ENCODE peak calls at places on chromosomes 5 and 9, in four cellular contexts. G is GM12878, Y is A549, O is HepG2. E is an unnamed sample.

GRCh38 chr5:14062178-14062577 is 81.0 kb upstream of the TRIO start:
- DNase-seq in G (no peak), Y (no peak), O (no peak), E (no peak)

GRCh38 chr9:96512240-96512639 is 62.3 kb downstream of the HABP4 start:
- DNase-seq in G (no peak), Y (no peak), O (no peak), E (no peak)

GRCh38 chr5:174338204-174339010 is 292.9 kb downstream of the NSG2 start:
- DNase-seq in G (no peak), Y (no peak), O (no peak), E (no peak)

GRCh38 chr5:61534481-61535267 is 202.6 kb downstream of the ZSWIM6 start:
- DNase-seq in G (peak), Y (no peak), O (no peak), E (no peak)

GRCh38 chr5:74974451-74975089 is 77.8 kb downstream of the GCNT4 start:
- DNase-seq in G (no peak), Y (no peak), O (no peak), E (no peak)

GRCh38 chr5:5040712-5041111 is 99.4 kb upstream of the ADAMTS16 start:
- DNase-seq in G (no peak), Y (no peak), O (peak), E (no peak)

GRCh38 chr9:37002413-37003217 is 31.5 kb downstream of the PAX5 start:
- DNase-seq in G (no peak), Y (no peak), O (no peak), E (no peak)

GRCh38 chr5:61901997-61902396 is 404.0 kb upstream of the KIF2A start:
- DNase-seq in G (no peak), Y (no peak), O (no peak), E (no peak)

GRCh38 chr5:158821321-158821720 is 278.4 kb downstream of the EBF1 start:
- DNase-seq in G (no peak), Y (no peak), O (no peak), E (no peak)

GRCh38 chr9:77386187-77386586 is 208.9 kb downstream of the VPS13A start:
- DNase-seq in G (no peak), Y (no peak), O (no peak), E (no peak)

GRCh38 chr9:36861528-36862205 is 172.4 kb downstream of the PAX5 start:
- DNase-seq in G (no peak), Y (no peak), O (no peak), E (no peak)

GRCh38 chr9:1018121-1018520 is 32.0 kb upstream of the DMRT2 start:
- DNase-seq in G (no peak), Y (no peak), O (peak), E (peak)

GRCh38 chr5:66814146-66814991 is 218.2 kb downstream of the MAST4 start:
- DNase-seq in G (peak), Y (peak), O (peak), E (peak)

GRCh38 chr9:132424857-132425702 is 15.1 kb downstream of the CFAP77 start:
- DNase-seq in G (no peak), Y (no peak), O (no peak), E (no peak)

GRCh38 chr5:62395210-62395950 is 8.3 kb downstream of the DIMT1 start:
- DNase-seq in G (no peak), Y (no peak), O (no peak), E (no peak)

GRCh38 chr5:96875805-96876291 is 452 bp upstream of the ERAP2 start:
- DNase-seq in G (no peak), Y (peak), O (peak), E (no peak)

DNA sequence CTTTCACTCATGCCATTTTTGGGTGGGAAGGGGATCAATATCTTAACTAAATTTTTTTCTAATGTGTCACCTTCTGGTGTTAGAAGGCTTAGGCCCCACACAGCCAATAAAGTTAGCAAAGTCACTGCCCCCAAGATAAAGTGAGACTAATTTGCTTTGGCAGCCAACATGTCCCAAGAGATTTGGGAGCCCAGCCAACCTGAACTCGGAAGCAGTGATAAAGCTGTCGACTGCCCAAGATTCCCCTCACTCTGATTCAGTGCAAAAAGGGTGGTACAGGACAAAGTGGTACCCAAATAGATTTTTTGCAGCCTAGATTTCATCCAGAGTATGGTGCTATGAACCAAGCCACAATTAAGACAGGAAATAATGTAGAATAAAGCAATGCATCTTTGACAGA is 572.5 kb upstream of the ARRDC3 start:
- DNase-seq in G (no peak), Y (no peak), O (no peak), E (no peak)
- TF ChIP-seq POLR2AphosphoS2 in G (no peak), Y (no peak), O (no peak), E (no peak)

GRCh38 chr9:81498576-81498975 is 190.8 kb downstream of the TLE1 start:
- DNase-seq in G (no peak), Y (no peak), O (no peak), E (no peak)

GRCh38 chr9:81497096-81497495 is 192.3 kb downstream of the TLE1 start:
- DNase-seq in G (no peak), Y (no peak), O (no peak), E (no peak)

GRCh38 chr9:81489048-81489447 is 200.3 kb downstream of the TLE1 start:
- DNase-seq in G (no peak), Y (no peak), O (no peak), E (no peak)

GRCh38 chr9:81490605-81491331 is 198.6 kb downstream of the TLE1 start:
- DNase-seq in G (no peak), Y (no peak), O (no peak), E (no peak)

GRCh38 chr9:81492710-81493447 is 196.5 kb downstream of the TLE1 start:
- DNase-seq in G (no peak), Y (no peak), O (peak), E (no peak)
- TF ChIP-seq POLR2AphosphoS2 in G (no peak), Y (no peak), O (no peak), E (no peak)

DNA sequence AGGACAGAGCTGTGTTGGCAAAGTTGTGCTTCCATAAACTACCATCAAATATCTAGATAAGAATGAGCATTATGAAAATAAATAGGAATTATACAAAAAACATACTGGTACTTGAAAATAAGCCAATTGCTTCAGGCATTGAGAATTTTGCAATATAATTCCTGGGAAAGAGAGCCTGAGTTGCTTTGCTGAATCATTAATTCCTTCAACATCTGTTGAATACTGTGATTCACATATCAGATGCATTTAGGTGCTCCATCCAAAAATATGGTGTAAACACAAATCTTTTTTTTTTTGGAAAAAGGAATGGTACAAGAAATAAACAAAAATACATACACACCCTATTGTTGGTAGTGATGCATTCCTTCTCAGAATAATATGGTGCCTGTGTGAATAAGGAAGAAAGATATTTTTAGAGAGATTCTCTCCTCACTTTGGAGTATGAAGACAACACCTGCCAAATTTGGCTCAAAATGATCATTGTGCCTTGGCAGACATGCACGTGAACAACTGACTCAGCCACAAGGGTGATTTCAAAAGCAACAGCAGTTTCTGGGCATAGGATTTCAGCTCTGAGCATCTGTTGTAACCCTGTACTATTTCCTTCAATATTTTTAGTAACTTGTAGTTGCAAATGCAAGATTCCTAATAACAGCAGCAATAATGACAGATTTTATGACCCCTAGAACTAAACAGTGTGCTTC is 96.7 kb downstream of the CAVIN4 start:
- DNase-seq in G (no peak), Y (no peak), O (no peak), E (no peak)
- TF ChIP-seq POLR2AphosphoS2 in G (no peak), Y (no peak), O (no peak), E (no peak)

DNA sequence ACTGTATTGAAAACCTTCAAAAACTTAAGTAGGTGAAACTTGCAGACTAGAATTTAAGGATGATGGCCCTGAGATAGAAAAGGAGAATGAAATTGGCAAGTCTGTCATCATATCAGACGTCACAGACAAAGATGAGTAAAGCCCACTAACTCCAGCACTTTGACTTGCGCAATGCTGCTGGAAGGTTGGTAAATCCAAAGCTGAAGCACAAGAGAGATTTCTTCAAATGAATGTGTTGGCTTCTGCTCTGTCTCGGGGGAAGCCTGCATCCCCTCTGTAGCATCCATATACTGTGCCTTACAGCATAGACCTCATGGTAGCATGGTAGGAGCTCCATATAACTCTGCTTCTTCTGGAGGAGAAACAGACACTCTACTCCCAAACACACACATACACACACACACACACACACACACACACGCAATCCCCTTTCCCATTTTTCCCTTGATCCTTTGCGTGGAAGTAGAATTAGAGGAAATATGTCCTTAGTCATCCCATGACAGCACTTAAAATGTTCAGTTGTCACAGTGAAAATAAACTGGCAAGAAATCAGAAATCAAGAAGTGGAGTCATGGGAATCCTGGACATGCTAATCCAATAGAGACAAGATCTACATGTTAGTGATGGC is 241.5 kb downstream of the NR3C1 start:
- DNase-seq in G (no peak), Y (no peak), O (peak), E (no peak)
- TF ChIP-seq POLR2AphosphoS2 in G (no peak), Y (no peak), O (no peak), E (no peak)

DNA sequence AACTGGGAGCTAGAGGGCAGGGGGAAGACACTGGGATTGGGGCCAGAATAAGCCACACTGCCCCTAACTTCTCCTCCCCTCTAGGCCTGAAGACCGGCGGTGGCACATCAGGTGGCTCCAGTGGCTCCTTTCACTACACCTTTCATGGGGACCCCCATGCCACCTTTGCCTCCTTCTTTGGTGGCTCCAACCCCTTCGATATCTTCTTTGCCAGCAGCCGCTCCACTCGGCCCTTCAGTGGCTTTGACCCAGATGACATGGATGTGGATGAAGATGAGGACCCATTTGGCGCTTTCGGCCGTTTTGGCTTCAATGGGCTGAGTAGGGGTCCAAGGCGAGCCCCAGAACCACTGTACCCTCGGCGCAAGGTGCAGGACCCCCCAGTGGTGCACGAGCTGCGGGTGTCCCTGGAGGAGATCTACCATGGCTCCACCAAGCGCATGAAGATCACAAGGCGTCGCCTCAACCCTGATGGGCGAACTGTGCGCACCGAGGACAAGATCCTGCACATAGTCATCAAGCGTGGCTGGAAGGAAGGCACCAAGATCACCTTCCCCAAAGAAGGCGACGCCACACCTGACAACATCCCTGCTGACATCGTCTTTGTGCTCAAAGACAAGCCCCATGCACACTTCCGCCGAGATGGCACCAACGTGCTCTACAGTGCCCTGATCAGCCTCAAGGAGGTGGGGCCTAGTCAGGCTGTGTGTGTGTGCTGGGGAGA is 6.8 kb downstream of the DNAJB5 start:
- DNase-seq in G (no peak), Y (no peak), O (no peak), E (peak)
- TF ChIP-seq POLR2AphosphoS2 in G (no peak), Y (no peak), O (no peak), E (no peak)

DNA sequence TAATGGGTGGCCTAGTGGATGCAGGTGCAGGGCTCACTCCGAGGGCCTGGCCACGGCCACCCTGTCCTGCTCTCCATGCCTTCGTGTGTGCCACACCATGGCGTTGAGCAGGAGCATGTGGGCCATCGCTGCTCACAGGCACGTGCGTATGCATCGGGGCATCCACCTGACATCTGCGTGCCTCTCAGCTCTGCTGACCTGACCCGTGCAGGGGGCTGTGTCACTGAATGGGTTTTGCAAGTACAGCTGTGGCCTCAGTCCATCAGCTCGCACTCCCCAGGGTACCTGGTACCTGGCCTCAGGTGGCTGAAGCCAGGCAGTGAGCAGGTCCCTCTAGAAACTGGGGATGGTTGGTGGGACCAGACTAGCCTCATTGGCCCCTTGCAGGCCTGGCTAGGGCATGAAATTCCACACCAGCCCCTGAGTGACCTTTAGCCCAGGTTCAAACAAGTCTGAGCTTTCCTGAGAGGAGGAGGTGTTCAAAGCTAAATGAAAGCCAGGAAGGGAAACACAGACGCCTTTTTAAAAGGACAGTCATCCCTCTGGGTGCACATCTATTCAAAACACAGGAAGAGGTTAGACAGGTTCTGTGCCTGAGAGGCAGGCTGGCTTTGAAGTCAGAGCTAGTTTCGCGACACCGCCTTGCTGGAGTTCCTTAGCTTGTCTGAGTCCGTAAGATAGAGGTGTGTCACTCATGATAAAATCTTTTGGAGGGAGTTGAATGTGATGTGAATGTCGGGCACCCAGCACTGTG is 74.0 kb downstream of the MACROH2A1 start:
- DNase-seq in G (no peak), Y (no peak), O (peak), E (peak)
- TF ChIP-seq POLR2AphosphoS2 in G (no peak), Y (no peak), O (no peak), E (no peak)

GRCh38 chr9:88692837-88693236 is 157.9 kb downstream of the NXNL2 start:
- DNase-seq in G (no peak), Y (no peak), O (no peak), E (no peak)

GRCh38 chr9:88697764-88698436 is 162.9 kb downstream of the NXNL2 start:
- DNase-seq in G (no peak), Y (no peak), O (no peak), E (no peak)

GRCh38 chr9:88691811-88692210 is 156.8 kb downstream of the NXNL2 start:
- DNase-seq in G (no peak), Y (no peak), O (no peak), E (no peak)

GRCh38 chr9:88696501-88696900 is 161.5 kb downstream of the NXNL2 start:
- DNase-seq in G (no peak), Y (no peak), O (no peak), E (no peak)

GRCh38 chr9:88694625-88695024 is 159.6 kb downstream of the NXNL2 start:
- DNase-seq in G (no peak), Y (no peak), O (no peak), E (no peak)
- TF ChIP-seq POLR2AphosphoS2 in G (no peak), Y (no peak), O (no peak), E (no peak)

GRCh38 chr5:180628211-180628610 is 21.2 kb downstream of the FLT4 start:
- DNase-seq in G (no peak), Y (no peak), O (no peak), E (no peak)
- TF ChIP-seq POLR2AphosphoS2 in G (no peak), Y (no peak), O (no peak), E (no peak)

GRCh38 chr5:168705321-168705720 is 126.2 kb upstream of the PANK3 start:
- DNase-seq in G (no peak), Y (no peak), O (no peak), E (no peak)

GRCh38 chr5:168707646-168708300 is 128.6 kb upstream of the PANK3 start:
- DNase-seq in G (no peak), Y (no peak), O (no peak), E (no peak)

GRCh38 chr5:168710706-168711105 is 131.5 kb upstream of the PANK3 start:
- DNase-seq in G (no peak), Y (no peak), O (no peak), E (no peak)

GRCh38 chr5:168708301-168708695 is 129.1 kb upstream of the PANK3 start:
- DNase-seq in G (no peak), Y (no peak), O (no peak), E (no peak)

DNA sequence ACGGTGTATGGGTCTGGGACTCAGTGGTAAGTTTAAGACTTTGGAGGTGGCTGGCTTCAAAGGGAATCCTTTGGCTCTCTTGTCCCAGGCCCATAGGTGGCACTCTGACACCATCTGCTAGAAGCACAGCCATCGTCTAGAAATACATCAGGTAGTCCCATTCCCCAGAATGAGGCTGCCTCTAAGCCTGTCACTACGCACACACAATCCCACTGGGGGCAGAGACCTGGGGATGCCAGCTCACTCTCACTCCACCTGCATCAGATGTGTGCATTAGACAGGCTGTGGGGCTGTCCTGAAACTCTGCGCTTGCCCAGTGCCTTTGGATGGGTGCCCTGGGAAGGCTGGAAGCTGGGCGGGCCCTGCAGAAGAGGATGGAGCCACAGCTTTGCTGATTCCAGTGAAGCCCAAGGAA is 127.5 kb upstream of the PANK3 start:
- DNase-seq in G (no peak), Y (peak), O (peak), E (peak)
- TF ChIP-seq POLR2AphosphoS2 in G (no peak), Y (no peak), O (no peak), E (no peak)

E was measured in K562.